ENCODE peak calls at places on chromosomes 1 and 21, in four cellular contexts. K, Q, L and Y are unnamed samples.

GRCh38 chr1:203473781-203474305 is 1.8 kb upstream of the PRELP start:
- DNase-seq in K (no peak), Q (no peak), L (no peak), Y (no peak)

GRCh38 chr1:179017383-179018326 is 8.0 kb upstream of the FAM20B start:
- DNase-seq in K (no peak), Q (no peak), L (peak; percentile 62), Y (peak; percentile 43)

GRCh38 chr1:119742193-119742592 is 26.5 kb downstream of the HMGCS2 start:
- DNase-seq in K (no peak), Q (no peak), L (no peak), Y (no peak)

GRCh38 chr1:166839600-166840308 is 479 bp downstream of the POGK start:
- DNase-seq in K (peak; percentile 81), Q (no peak), L (no peak), Y (peak; percentile 17)

GRCh38 chr1:93190432-93190831 is 9.9 kb downstream of the CCDC18 start:
- DNase-seq in K (no peak), Q (no peak), L (no peak), Y (no peak)

GRCh38 chr1:182939413-182939812 is 13.6 kb downstream of the SHCBP1L start:
- DNase-seq in K (no peak), Q (no peak), L (no peak), Y (no peak)

GRCh38 chr1:37954316-37954971 is 7.6 kb upstream of the INPP5B start:
- DNase-seq in K (no peak), Q (no peak), L (no peak), Y (peak; percentile 58)

GRCh38 chr1:182110635-182111034 is 49.1 kb upstream of the ZNF648 start:
- DNase-seq in K (no peak), Q (no peak), L (no peak), Y (no peak)

GRCh38 chr21:44778499-44778911 is 23.1 kb downstream of the UBE2G2 start:
- DNase-seq in K (no peak), Q (no peak), L (no peak), Y (peak; percentile 69)

GRCh38 chr1:224205438-224205840 is 22.4 kb downstream of the DEGS1 start:
- DNase-seq in K (peak; percentile 40), Q (peak; percentile 47), L (peak; percentile 64), Y (peak; percentile 7)

GRCh38 chr21:42287193-42288083 is 27.8 kb downstream of the TFF3 start:
- DNase-seq in K (no peak), Q (no peak), L (no peak), Y (no peak)

GRCh38 chr1:68162761-68163160 is 69.6 kb downstream of the WLS start:
- DNase-seq in K (no peak), Q (no peak), L (peak; percentile 10), Y (no peak)

GRCh38 chr1:1304331-1305299 is 3.1 kb downstream of the ACAP3 start:
- DNase-seq in K (peak; percentile 91), Q (no peak), L (peak; percentile 60), Y (peak; percentile 62)

GRCh38 chr1:85585845-85586244 is 5.3 kb downstream of the CCN1 start:
- DNase-seq in K (no peak), Q (no peak), L (no peak), Y (no peak)
- TF ChIP-seq POLR2AphosphoS5 in K (no peak), Q (no peak), L (no peak), Y (no peak)

GRCh38 chr1:161921990-161922389 is 101.7 kb downstream of the OLFML2B start:
- DNase-seq in K (no peak), Q (no peak), L (no peak), Y (no peak)
- TF ChIP-seq CHD2 in K (no peak), Q (no peak), L (no peak), Y (no peak)

GRCh38 chr1:30912913-30913652 is 4.5 kb upstream of the SDC3 start:
- DNase-seq in K (peak; percentile 52), Q (no peak), L (no peak), Y (no peak)
- TF ChIP-seq POLR2AphosphoS5 in K (no peak), Q (no peak), L (no peak), Y (no peak)

GRCh38 chr1:184020328-184020727 is 17.2 kb downstream of the COLGALT2 start:
- DNase-seq in K (no peak), Q (no peak), L (no peak), Y (no peak)

GRCh38 chr1:184020855-184021254 is 16.7 kb downstream of the COLGALT2 start:
- DNase-seq in K (no peak), Q (no peak), L (no peak), Y (no peak)

GRCh38 chr1:184022651-184023050 is 14.9 kb downstream of the COLGALT2 start:
- DNase-seq in K (peak; percentile 16), Q (no peak), L (no peak), Y (no peak)

GRCh38 chr1:184023133-184023532 is 14.4 kb downstream of the COLGALT2 start:
- DNase-seq in K (no peak), Q (no peak), L (no peak), Y (no peak)

GRCh38 chr1:184021666-184022198 is 15.8 kb downstream of the COLGALT2 start:
- DNase-seq in K (no peak), Q (no peak), L (no peak), Y (no peak)
- TF ChIP-seq CHD2 in K (no peak), Q (no peak), L (no peak), Y (no peak)

GRCh38 chr1:64041366-64042131 is 161.9 kb upstream of the UBE2U start:
- DNase-seq in K (no peak), Q (no peak), L (no peak), Y (no peak)

GRCh38 chr1:64036549-64036948 is 166.9 kb upstream of the UBE2U start:
- DNase-seq in K (no peak), Q (no peak), L (no peak), Y (no peak)

GRCh38 chr1:64042331-64043100 is 160.9 kb upstream of the UBE2U start:
- DNase-seq in K (no peak), Q (no peak), L (no peak), Y (no peak)

GRCh38 chr1:64038119-64038518 is 165.3 kb upstream of the UBE2U start:
- DNase-seq in K (no peak), Q (no peak), L (no peak), Y (no peak)

DNA sequence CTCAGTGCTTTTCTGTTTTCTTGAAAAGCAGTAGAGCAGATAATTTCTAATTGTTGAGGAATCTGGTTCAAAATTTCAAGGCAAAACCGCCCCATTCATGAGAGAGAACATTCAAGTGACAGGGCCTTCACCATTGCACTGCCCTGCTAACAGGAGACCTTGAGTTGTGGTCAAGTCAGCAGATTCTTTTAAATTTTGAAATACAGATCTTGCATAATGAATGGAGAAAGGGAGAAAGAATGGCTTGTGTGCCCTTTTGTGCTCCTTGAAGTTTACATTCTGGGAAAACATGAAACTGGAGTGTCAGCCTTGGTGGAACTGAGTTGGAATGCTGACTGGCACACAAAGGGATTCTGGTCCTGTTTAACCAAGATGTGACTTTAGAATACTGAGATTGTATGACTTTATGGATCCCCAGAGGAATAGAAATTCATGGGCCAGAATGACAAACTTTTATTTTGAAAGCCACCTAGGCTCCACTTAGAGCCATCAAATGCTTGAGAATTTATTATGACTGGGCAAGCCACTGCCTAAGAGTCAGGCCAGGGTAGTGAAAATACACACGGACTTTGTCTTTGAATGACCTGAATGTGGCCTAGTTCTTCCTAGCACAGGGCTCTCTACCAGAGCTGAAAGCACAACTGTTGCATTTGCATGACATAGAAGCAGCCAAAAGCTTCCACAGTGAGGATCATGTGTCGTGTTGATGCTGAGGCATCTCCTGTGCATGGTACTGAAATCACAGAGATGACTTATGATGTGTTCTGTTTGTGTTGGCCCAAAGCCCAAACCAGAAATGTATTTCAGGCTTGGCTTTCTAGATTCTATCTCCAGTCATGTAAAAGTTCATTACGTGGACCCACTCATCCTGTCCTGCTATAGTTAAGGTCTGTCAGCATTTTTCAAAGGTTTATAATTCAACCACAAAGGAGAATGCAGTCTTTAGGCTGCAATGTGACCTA is 164.2 kb upstream of the UBE2U start:
- DNase-seq in K (peak; percentile 61), Q (no peak), L (no peak), Y (no peak)
- TF ChIP-seq POLR2AphosphoS5 in K (peak; percentile 92), Q (no peak), L (no peak), Y (no peak)

DNA sequence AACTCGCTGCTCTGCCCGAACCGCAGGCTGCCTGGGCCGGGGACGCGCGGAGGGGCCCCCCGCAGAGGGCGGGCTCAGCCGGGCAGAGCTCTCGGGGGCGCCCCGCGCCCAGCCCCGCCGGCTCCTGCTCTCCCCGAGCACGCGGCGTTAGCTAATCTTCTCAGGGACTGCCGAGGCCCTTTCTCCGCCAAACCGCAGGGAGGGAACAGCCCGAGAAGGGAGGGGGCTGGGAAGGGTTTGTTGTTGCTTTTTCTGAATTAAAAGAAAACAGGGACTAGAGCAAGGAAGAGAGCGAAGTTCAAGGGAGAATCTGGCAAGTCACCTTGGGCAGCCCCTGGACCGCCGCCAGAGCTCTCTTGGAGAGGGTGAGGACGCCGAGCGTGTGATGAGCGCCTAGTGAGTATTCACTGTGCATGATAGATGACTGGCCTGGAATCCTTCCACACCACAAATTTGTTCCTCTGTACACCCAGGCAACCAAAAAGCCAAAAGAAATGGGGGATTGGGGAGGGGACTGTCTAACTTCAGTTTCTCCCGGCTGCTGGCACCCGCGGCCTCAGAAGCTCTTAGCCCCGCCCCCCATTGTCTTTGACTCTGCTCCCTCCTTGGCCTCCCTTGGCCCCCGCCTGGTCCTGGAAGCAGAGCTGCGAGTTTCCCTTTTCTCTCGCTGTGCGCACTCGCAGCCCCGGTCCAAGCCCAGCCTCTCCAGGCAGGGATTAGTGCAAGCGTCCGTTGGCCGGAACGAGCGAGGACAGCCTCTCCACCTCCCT is 19.7 kb upstream of the LMX1A start:
- DNase-seq in K (no peak), Q (no peak), L (peak; percentile 22), Y (no peak)
- TF ChIP-seq CHD2 in K (no peak), Q (no peak), L (no peak), Y (no peak)

GRCh38 chr1:225373155-225373554 is 54.7 kb downstream of the LBR start:
- DNase-seq in K (no peak), Q (no peak), L (no peak), Y (no peak)
- TF ChIP-seq POLR2AphosphoS5 in K (no peak), Q (no peak), L (no peak), Y (no peak)

DNA sequence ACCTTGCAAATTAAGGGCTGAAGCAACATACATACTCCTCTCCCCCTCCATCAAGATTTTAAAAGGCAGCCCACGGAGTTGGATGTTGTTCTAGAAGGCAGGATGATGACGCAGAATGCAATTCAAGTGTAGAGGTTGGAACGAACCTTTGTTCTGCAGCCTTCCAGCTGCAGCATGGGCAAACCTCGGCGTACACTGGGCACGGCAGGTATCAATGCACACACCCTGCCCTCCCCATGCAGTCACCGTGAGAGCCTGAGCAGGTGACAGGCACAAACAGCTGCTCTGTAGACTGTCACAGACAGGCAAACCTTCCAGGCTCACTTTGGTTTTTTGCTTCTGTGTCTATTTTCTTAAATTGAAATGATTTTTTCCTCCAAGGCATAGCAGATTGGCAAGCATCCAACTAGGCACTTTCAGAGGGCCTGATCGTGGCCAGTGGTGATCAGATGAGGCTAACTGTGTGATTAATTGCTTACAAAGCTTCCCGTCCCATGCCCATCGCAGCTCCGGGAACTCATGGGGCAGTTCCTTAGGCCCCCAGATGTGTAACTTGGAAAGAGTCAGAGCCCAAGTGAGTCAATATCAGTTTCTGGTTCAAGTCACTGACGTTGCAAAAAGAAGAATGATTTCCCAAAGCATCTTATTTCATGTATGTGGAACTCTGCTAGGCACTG is 82.3 kb downstream of the ITPKB start:
- DNase-seq in K (peak; percentile 68), Q (no peak), L (no peak), Y (no peak)
- TF ChIP-seq CHD2 in K (no peak), Q (no peak), L (no peak), Y (no peak)